ENCODE peak calls at places on chromosomes 4 and X, in seven cellular contexts. One of them, this sample, is unnamed. For H3K4me1, the result is how much of the 10 kb centered on the place peaks cover.

GRCh38 chrX:154355776-154356140 is 18.7 kb downstream of the FLNA start:
- DNase-seq in small intestine: no peak
- DNase-seq in body of pancreas: no peak
- DNase-seq in cardiac muscle cell: no peak
- DNase-seq in lung: no peak
- DNase-seq in adrenal gland: no peak
- DNase-seq in astrocyte: no peak
- DNase-seq in this sample: no peak

GRCh38 chr4:1480720-1481119 is 74.5 kb upstream of the NKX1-1 start:
- DNase-seq in small intestine: no peak
- DNase-seq in body of pancreas: no peak
- DNase-seq in cardiac muscle cell: no peak
- DNase-seq in lung: no peak
- DNase-seq in adrenal gland: no peak
- DNase-seq in astrocyte: no peak
- DNase-seq in this sample: no peak

GRCh38 chr4:154517591-154517990 is 26.0 kb upstream of the DCHS2 start:
- DNase-seq in small intestine: no peak
- DNase-seq in body of pancreas: no peak
- DNase-seq in cardiac muscle cell: no peak
- DNase-seq in lung: no peak
- DNase-seq in adrenal gland: no peak
- DNase-seq in astrocyte: no peak
- DNase-seq in this sample: no peak

GRCh38 chrX:78024349-78025108 is 55.1 kb upstream of the PGAM4 start:
- DNase-seq in small intestine: peak
- DNase-seq in body of pancreas: peak
- DNase-seq in cardiac muscle cell: no peak
- DNase-seq in lung: peak
- DNase-seq in adrenal gland: no peak
- DNase-seq in astrocyte: no peak
- DNase-seq in this sample: peak

GRCh38 chr4:81493895-81494490 is 22.3 kb upstream of the RASGEF1B start:
- DNase-seq in small intestine: peak
- DNase-seq in body of pancreas: no peak
- DNase-seq in cardiac muscle cell: no peak
- DNase-seq in lung: no peak
- DNase-seq in adrenal gland: no peak
- DNase-seq in astrocyte: no peak
- DNase-seq in this sample: no peak

GRCh38 chr4:109729155-109729562 is 711 bp downstream of the PLA2G12A start:
- DNase-seq in small intestine: peak
- DNase-seq in body of pancreas: peak
- DNase-seq in cardiac muscle cell: peak
- DNase-seq in lung: peak
- DNase-seq in adrenal gland: peak
- DNase-seq in astrocyte: no peak
- DNase-seq in this sample: peak

GRCh38 chr4:157994863-157995262 is 178.0 kb downstream of the GASK1B start:
- DNase-seq in small intestine: peak
- DNase-seq in body of pancreas: no peak
- DNase-seq in cardiac muscle cell: no peak
- DNase-seq in lung: no peak
- DNase-seq in adrenal gland: no peak
- DNase-seq in astrocyte: no peak
- DNase-seq in this sample: no peak

GRCh38 chr4:76950052-76950845 is 697 bp downstream of the SEPTIN11 start:
- DNase-seq in small intestine: peak
- DNase-seq in body of pancreas: peak
- DNase-seq in cardiac muscle cell: peak
- DNase-seq in lung: peak
- DNase-seq in adrenal gland: peak
- DNase-seq in astrocyte: peak
- DNase-seq in this sample: peak

GRCh38 chr4:25723409-25723808 is 67.8 kb downstream of the SLC34A2 start:
- DNase-seq in small intestine: no peak
- DNase-seq in body of pancreas: no peak
- DNase-seq in cardiac muscle cell: no peak
- DNase-seq in lung: no peak
- DNase-seq in adrenal gland: no peak
- DNase-seq in astrocyte: peak
- DNase-seq in this sample: no peak

GRCh38 chr4:184347251-184348239 is 126.8 kb downstream of the IRF2 start:
- DNase-seq in small intestine: peak
- DNase-seq in body of pancreas: peak
- DNase-seq in cardiac muscle cell: peak
- DNase-seq in lung: peak
- DNase-seq in adrenal gland: peak
- DNase-seq in astrocyte: peak
- DNase-seq in this sample: peak

GRCh38 chrX:39859991-39860861 is 237.5 kb downstream of the BCOR start:
- DNase-seq in small intestine: peak
- DNase-seq in body of pancreas: no peak
- DNase-seq in cardiac muscle cell: peak
- DNase-seq in lung: peak
- DNase-seq in adrenal gland: no peak
- DNase-seq in astrocyte: peak
- DNase-seq in this sample: no peak

GRCh38 chr4:104491826-104492771 is 2.6 kb downstream of the CXXC4 start:
- DNase-seq in small intestine: no peak
- DNase-seq in body of pancreas: peak
- DNase-seq in cardiac muscle cell: peak
- DNase-seq in lung: no peak
- DNase-seq in adrenal gland: no peak
- DNase-seq in astrocyte: peak
- DNase-seq in this sample: peak

GRCh38 chrX:129980540-129981206 is 1.8 kb upstream of the BCORL1 start:
- DNase-seq in small intestine: peak
- DNase-seq in body of pancreas: peak
- DNase-seq in cardiac muscle cell: peak
- DNase-seq in lung: peak
- DNase-seq in adrenal gland: peak
- DNase-seq in astrocyte: no peak
- DNase-seq in this sample: no peak

GRCh38 chr4:139556735-139557505 is 901 bp upstream of the SETD7 start:
- DNase-seq in small intestine: peak
- DNase-seq in body of pancreas: peak
- DNase-seq in cardiac muscle cell: peak
- DNase-seq in lung: peak
- DNase-seq in adrenal gland: peak
- DNase-seq in astrocyte: no peak
- DNase-seq in this sample: peak

GRCh38 chr4:143091862-143092261 is 92.9 kb upstream of the USP38 start:
- DNase-seq in small intestine: no peak
- DNase-seq in body of pancreas: no peak
- DNase-seq in cardiac muscle cell: no peak
- DNase-seq in lung: no peak
- DNase-seq in adrenal gland: no peak
- DNase-seq in astrocyte: no peak
- DNase-seq in this sample: no peak

GRCh38 chr4:106105697-106106096 is 210.3 kb downstream of the TBCK start:
- DNase-seq in small intestine: no peak
- DNase-seq in body of pancreas: no peak
- DNase-seq in cardiac muscle cell: no peak
- DNase-seq in lung: no peak
- DNase-seq in adrenal gland: no peak
- DNase-seq in astrocyte: no peak
- DNase-seq in this sample: no peak

GRCh38 chrX:20263474-20263873 is 3.2 kb downstream of the RPS6KA3 start:
- DNase-seq in small intestine: peak
- DNase-seq in body of pancreas: no peak
- DNase-seq in cardiac muscle cell: no peak
- DNase-seq in lung: no peak
- DNase-seq in adrenal gland: no peak
- DNase-seq in astrocyte: peak
- DNase-seq in this sample: no peak

GRCh38 chr4:2572076-2572475 is 35.6 kb downstream of the FAM193A start:
- DNase-seq in small intestine: no peak
- DNase-seq in body of pancreas: no peak
- DNase-seq in cardiac muscle cell: no peak
- DNase-seq in lung: no peak
- DNase-seq in adrenal gland: no peak
- DNase-seq in astrocyte: no peak
- DNase-seq in this sample: no peak
- H3K4me1 ChIP-seq in small intestine: under half
- H3K4me1 ChIP-seq in body of pancreas: under half
- H3K4me1 ChIP-seq in cardiac muscle cell: under half
- H3K4me1 ChIP-seq in lung: under half
- H3K4me1 ChIP-seq in adrenal gland: under half
- H3K4me1 ChIP-seq in astrocyte: under half
- H3K4me1 ChIP-seq in this sample: under half

DNA sequence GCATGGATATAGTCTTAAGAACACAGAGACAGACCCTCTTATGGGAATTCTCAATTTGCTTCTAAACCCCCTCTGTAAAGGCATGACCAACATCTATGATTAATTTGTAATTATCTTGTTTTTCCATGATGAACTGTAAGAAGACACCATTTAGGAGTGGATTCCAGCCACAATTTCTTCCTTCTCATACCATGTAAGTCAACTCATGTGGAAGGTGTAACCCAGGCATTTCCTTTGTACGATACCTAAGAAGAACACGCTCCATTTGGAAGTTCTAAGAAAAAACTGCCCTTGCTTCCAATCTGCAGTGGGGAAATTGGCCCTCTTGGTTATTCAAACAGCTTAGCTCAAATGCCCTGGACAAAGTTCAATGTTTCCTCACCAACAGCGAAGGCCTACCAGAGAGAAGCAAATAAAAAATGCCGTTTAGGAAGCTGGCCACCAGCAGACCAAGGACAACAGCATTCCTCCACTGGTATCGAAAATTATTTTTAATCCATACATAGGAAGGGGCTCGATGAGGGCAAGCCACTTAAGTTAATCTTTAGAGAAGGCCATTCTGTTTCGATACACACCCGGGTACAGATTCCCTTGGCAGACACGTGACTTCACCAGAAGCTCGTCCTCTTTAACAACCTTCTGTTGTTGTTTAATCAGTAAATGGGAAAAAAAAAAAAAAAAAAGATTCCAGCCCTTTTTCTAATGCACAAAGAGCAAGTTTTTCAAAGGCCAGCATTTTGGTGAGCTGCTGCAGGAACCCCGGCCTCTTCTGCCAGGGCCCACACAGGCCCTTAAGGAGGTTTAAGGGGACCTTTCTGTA is 2.6 kb downstream of the DHRSX start:
- DNase-seq in small intestine: peak
- DNase-seq in body of pancreas: peak
- DNase-seq in cardiac muscle cell: peak
- DNase-seq in lung: no peak
- DNase-seq in adrenal gland: no peak
- DNase-seq in astrocyte: peak
- DNase-seq in this sample: no peak
- H3K4me3 ChIP-seq in small intestine: no peak
- H3K4me3 ChIP-seq in body of pancreas: no peak
- H3K4me3 ChIP-seq in cardiac muscle cell: peak
- H3K4me3 ChIP-seq in lung: no peak
- H3K4me3 ChIP-seq in adrenal gland: no peak
- H3K4me3 ChIP-seq in astrocyte: peak
- H3K4me3 ChIP-seq in this sample: peak

DNA sequence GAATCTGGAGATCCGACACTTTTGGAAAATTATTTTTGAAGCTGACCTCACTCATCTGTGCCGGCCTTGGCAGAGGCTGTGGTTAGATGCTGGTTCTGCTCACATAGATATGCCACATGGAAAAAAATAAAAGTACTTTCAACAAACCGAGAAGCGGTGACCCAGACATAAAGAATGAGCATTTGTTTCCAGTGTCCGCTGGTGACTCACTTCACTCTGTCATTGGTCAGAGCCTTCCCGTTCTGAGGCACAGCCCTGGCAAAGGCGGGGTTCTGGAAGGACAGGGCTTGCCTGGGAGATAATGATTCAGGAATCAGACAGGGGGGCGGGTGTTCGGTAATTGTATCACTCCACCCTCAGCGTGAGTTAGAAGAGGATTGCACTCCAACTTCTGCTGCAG is 172.4 kb upstream of the MXRA5 start:
- DNase-seq in small intestine: no peak
- DNase-seq in body of pancreas: no peak
- DNase-seq in cardiac muscle cell: no peak
- DNase-seq in lung: no peak
- DNase-seq in adrenal gland: peak
- DNase-seq in astrocyte: peak
- DNase-seq in this sample: no peak
- H3K4me1 ChIP-seq in small intestine: under half
- H3K4me1 ChIP-seq in body of pancreas: under half
- H3K4me1 ChIP-seq in cardiac muscle cell: under half
- H3K4me1 ChIP-seq in lung: under half
- H3K4me1 ChIP-seq in adrenal gland: under half
- H3K4me1 ChIP-seq in astrocyte: under half
- H3K4me1 ChIP-seq in this sample: under half

GRCh38 chrX:4670606-4671005 is 957.2 kb upstream of the PRKX start:
- DNase-seq in small intestine: no peak
- DNase-seq in body of pancreas: peak
- DNase-seq in cardiac muscle cell: no peak
- DNase-seq in lung: no peak
- DNase-seq in adrenal gland: no peak
- DNase-seq in astrocyte: no peak
- DNase-seq in this sample: no peak

GRCh38 chrX:4675686-4676300 is 962.3 kb upstream of the PRKX start:
- DNase-seq in small intestine: no peak
- DNase-seq in body of pancreas: no peak
- DNase-seq in cardiac muscle cell: no peak
- DNase-seq in lung: no peak
- DNase-seq in adrenal gland: no peak
- DNase-seq in astrocyte: no peak
- DNase-seq in this sample: no peak

GRCh38 chrX:4671344-4671743 is 957.9 kb upstream of the PRKX start:
- DNase-seq in small intestine: no peak
- DNase-seq in body of pancreas: no peak
- DNase-seq in cardiac muscle cell: no peak
- DNase-seq in lung: no peak
- DNase-seq in adrenal gland: no peak
- DNase-seq in astrocyte: no peak
- DNase-seq in this sample: no peak

GRCh38 chrX:4668802-4669536 is 955.5 kb upstream of the PRKX start:
- DNase-seq in small intestine: no peak
- DNase-seq in body of pancreas: no peak
- DNase-seq in cardiac muscle cell: no peak
- DNase-seq in lung: no peak
- DNase-seq in adrenal gland: no peak
- DNase-seq in astrocyte: no peak
- DNase-seq in this sample: no peak

DNA sequence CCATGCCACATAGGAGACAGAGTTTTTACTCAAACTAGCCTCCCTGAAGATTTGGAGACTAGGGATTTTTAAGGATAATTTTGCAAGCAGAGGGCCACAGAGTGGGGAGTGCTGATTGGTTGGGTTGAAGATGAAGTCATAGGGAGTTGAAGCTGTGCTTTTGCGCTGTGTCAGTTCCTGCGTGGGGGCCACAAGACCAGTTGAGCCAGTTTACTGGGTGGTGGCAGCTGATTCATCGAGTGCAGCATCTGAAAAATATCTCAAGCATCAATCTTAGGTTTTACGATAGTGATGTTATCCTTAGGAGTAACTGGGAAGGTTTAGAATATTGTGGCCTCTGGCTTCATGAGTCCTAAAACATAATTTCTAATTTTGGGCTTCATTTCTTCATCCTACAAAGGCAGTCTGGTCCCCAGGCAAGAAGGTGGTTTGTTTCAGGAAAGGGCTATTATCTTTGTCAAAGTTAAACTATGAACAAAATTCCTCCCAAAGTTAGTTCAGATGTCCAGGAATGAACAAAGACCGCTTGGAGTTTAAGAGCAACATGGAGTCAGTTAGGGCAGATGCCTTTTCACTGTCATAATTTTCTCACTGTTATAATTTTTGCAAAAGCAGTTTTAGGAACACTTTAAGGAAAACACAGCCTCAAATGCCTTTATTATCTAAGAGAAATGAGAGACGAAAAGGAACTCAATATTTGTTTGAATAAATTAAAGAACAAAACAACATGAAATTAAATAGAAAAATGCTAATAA is 960.8 kb upstream of the PRKX start:
- DNase-seq in small intestine: no peak
- DNase-seq in body of pancreas: no peak
- DNase-seq in cardiac muscle cell: no peak
- DNase-seq in lung: no peak
- DNase-seq in adrenal gland: no peak
- DNase-seq in astrocyte: no peak
- DNase-seq in this sample: no peak
- H3K4me3 ChIP-seq in small intestine: no peak
- H3K4me3 ChIP-seq in body of pancreas: no peak
- H3K4me3 ChIP-seq in cardiac muscle cell: no peak
- H3K4me3 ChIP-seq in lung: no peak
- H3K4me3 ChIP-seq in adrenal gland: no peak
- H3K4me3 ChIP-seq in astrocyte: no peak
- H3K4me3 ChIP-seq in this sample: no peak